ENCODE peak calls at places on chromosomes 13 and 19, in six cellular contexts. One of them, this sample, is unnamed.

GRCh38 chr13:27034678-27035111 is 136.9 kb downstream of the USP12 start:
- DNase-seq in adrenal gland: no peak
- DNase-seq in Karpas-422: no peak
- DNase-seq in CD8-positive, alpha-beta T cell: no peak
- DNase-seq in CD4-positive, CD25-positive, alpha-beta regulatory T cell: no peak
- DNase-seq in pancreas: no peak
- DNase-seq in this sample: no peak

GRCh38 chr13:57631607-57632275 is at the start of gene PCDH17:
- DNase-seq in adrenal gland: peak; percentile 30
- DNase-seq in Karpas-422: no peak
- DNase-seq in CD8-positive, alpha-beta T cell: no peak
- DNase-seq in CD4-positive, CD25-positive, alpha-beta regulatory T cell: no peak
- DNase-seq in pancreas: peak; percentile 58
- DNase-seq in this sample: no peak

GRCh38 chr19:36421749-36422481 is 3.5 kb upstream of the ZFP82 start:
- DNase-seq in adrenal gland: no peak
- DNase-seq in Karpas-422: no peak
- DNase-seq in CD8-positive, alpha-beta T cell: no peak
- DNase-seq in CD4-positive, CD25-positive, alpha-beta regulatory T cell: no peak
- DNase-seq in pancreas: no peak
- DNase-seq in this sample: no peak

GRCh38 chr13:25689539-25689938 is 317.8 kb downstream of the ATP8A2 start:
- DNase-seq in adrenal gland: no peak
- DNase-seq in Karpas-422: no peak
- DNase-seq in CD8-positive, alpha-beta T cell: no peak
- DNase-seq in CD4-positive, CD25-positive, alpha-beta regulatory T cell: no peak
- DNase-seq in pancreas: no peak
- DNase-seq in this sample: no peak

GRCh38 chr19:3801412-3802096 is 15.4 kb upstream of the MATK start:
- DNase-seq in adrenal gland: peak; percentile 30
- DNase-seq in Karpas-422: no peak
- DNase-seq in CD8-positive, alpha-beta T cell: peak; percentile 44
- DNase-seq in CD4-positive, CD25-positive, alpha-beta regulatory T cell: no peak
- DNase-seq in pancreas: no peak
- DNase-seq in this sample: no peak

GRCh38 chr13:34701919-34702318 is 240.2 kb upstream of the NBEA start:
- DNase-seq in adrenal gland: no peak
- DNase-seq in Karpas-422: no peak
- DNase-seq in CD8-positive, alpha-beta T cell: no peak
- DNase-seq in CD4-positive, CD25-positive, alpha-beta regulatory T cell: no peak
- DNase-seq in pancreas: no peak
- DNase-seq in this sample: no peak

GRCh38 chr19:5271145-5271544 is 69.5 kb downstream of the PTPRS start:
- DNase-seq in adrenal gland: no peak
- DNase-seq in Karpas-422: peak; percentile 68
- DNase-seq in CD8-positive, alpha-beta T cell: no peak
- DNase-seq in CD4-positive, CD25-positive, alpha-beta regulatory T cell: no peak
- DNase-seq in pancreas: no peak
- DNase-seq in this sample: no peak

GRCh38 chr13:89541091-89542030 is 1806.1 kb upstream of the MIR17HG start:
- DNase-seq in adrenal gland: no peak
- DNase-seq in Karpas-422: no peak
- DNase-seq in CD8-positive, alpha-beta T cell: no peak
- DNase-seq in CD4-positive, CD25-positive, alpha-beta regulatory T cell: no peak
- DNase-seq in pancreas: no peak
- DNase-seq in this sample: no peak

GRCh38 chr19:39676004-39676403 is 20.3 kb downstream of the LGALS16 start:
- DNase-seq in adrenal gland: no peak
- DNase-seq in Karpas-422: no peak
- DNase-seq in CD8-positive, alpha-beta T cell: no peak
- DNase-seq in CD4-positive, CD25-positive, alpha-beta regulatory T cell: no peak
- DNase-seq in pancreas: no peak
- DNase-seq in this sample: peak; percentile 5

GRCh38 chr13:47216176-47216822 is 319.4 kb upstream of the HTR2A start:
- DNase-seq in adrenal gland: no peak
- DNase-seq in Karpas-422: no peak
- DNase-seq in CD8-positive, alpha-beta T cell: no peak
- DNase-seq in CD4-positive, CD25-positive, alpha-beta regulatory T cell: no peak
- DNase-seq in pancreas: no peak
- DNase-seq in this sample: no peak

GRCh38 chr13:110340812-110341444 is 33.8 kb downstream of the COL4A2 start:
- DNase-seq in adrenal gland: peak; percentile 80
- DNase-seq in Karpas-422: no peak
- DNase-seq in CD8-positive, alpha-beta T cell: peak; percentile 45
- DNase-seq in CD4-positive, CD25-positive, alpha-beta regulatory T cell: peak; percentile 3
- DNase-seq in pancreas: no peak
- DNase-seq in this sample: no peak

DNA sequence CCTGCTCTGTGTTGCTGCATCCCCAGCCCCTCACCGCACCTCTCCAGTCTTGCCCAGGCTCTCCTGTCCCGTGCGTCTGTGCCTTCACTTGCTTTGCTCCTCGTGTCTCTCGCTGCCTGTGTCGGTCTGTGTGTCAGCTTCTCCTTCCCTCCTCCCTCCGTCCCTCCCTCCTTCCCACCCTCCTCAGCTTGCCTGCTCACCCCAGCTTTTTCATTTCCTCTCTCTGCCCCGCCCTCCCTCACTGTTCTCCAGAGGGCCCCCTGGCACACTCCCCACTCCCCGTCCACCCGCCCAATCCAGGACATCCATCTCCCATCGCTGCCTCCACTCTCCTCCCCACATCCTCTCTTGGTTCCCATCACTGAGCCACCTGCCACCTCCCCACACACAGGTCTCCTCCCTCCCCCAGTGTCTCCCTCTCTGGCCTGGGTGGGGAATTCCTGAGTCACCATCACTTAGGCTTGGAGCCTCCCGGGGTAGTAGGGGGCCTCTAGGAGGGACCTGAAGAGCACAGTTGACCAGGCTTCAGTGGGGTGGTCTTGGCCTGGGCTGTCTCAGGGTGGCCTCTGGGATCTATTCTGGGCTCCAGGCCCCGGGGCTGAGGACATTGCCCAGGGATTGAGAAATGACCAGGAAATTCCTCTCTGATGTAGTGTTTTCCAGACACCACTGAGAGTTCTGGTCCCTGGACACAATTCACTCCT is at the start of gene PTGIR:
- DNase-seq in adrenal gland: peak; percentile 55
- DNase-seq in Karpas-422: no peak
- DNase-seq in CD8-positive, alpha-beta T cell: no peak
- DNase-seq in CD4-positive, CD25-positive, alpha-beta regulatory T cell: no peak
- DNase-seq in pancreas: no peak
- DNase-seq in this sample: peak; percentile 25
- H3K4me3 ChIP-seq in adrenal gland: no peak within 1 kb of the TSS
- H3K4me3 ChIP-seq in Karpas-422: no peak within 1 kb of the TSS
- H3K4me3 ChIP-seq in CD8-positive, alpha-beta T cell: no peak within 1 kb of the TSS
- H3K4me3 ChIP-seq in CD4-positive, CD25-positive, alpha-beta regulatory T cell: peak within 1 kb of the TSS; percentile 57
- H3K4me3 ChIP-seq in pancreas: peak within 1 kb of the TSS; percentile 25
- H3K4me3 ChIP-seq in this sample: no peak within 1 kb of the TSS

GRCh38 chr19:52331757-52332156 is 4.3 kb upstream of the ZNF610 start:
- DNase-seq in adrenal gland: no peak
- DNase-seq in Karpas-422: no peak
- DNase-seq in CD8-positive, alpha-beta T cell: no peak
- DNase-seq in CD4-positive, CD25-positive, alpha-beta regulatory T cell: no peak
- DNase-seq in pancreas: no peak
- DNase-seq in this sample: no peak
- H3K9me3 ChIP-seq in adrenal gland: peaks cover 8% of the 10 kb centered on the region
- H3K9me3 ChIP-seq in Karpas-422: peaks cover 23% of the 10 kb centered on the region
- H3K9me3 ChIP-seq in CD8-positive, alpha-beta T cell: peaks cover 49% of the 10 kb centered on the region
- H3K9me3 ChIP-seq in CD4-positive, CD25-positive, alpha-beta regulatory T cell: peaks cover 54% of the 10 kb centered on the region
- H3K9me3 ChIP-seq in pancreas: no peaks in the 10 kb centered on the region
- H3K9me3 ChIP-seq in this sample: peaks cover 39% of the 10 kb centered on the region

DNA sequence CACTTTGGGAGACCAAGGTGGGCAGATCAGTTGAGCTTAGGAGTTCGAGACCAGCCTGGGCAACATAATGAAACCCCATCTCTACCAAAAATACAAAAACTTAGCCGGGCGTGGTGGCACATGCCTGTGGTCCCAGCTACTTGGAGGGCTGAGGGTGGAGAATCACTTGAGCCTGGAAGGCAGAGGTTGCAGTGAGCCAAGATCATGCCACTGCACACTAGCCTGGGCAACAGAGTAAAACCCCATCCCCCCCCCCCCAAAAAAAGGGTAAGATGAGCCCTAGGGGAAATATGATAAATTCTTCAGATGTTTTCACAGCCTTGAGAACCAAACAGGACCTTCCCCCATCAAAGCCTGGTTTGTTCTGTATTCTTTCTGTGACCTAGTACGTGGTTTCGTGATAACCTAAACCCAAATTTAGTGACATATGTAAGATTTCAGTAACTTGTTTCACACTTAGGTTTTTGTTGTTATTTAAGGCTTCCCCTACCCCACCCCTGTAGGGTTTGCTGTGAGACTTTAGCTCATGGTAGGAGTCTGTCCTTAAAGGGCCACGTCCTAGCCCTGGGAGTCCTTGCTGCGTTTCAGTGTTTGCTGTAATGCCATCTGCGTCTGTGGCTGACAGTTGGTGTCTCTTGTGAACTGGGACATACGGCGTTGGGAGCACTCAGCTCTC is 49.6 kb downstream of the MYO9B start:
- DNase-seq in adrenal gland: no peak
- DNase-seq in Karpas-422: no peak
- DNase-seq in CD8-positive, alpha-beta T cell: peak; percentile 52
- DNase-seq in CD4-positive, CD25-positive, alpha-beta regulatory T cell: no peak
- DNase-seq in pancreas: no peak
- DNase-seq in this sample: no peak
- H3K4me3 ChIP-seq in adrenal gland: no peak overlapping the region
- H3K4me3 ChIP-seq in Karpas-422: peak overlapping the region; percentile 48
- H3K4me3 ChIP-seq in CD8-positive, alpha-beta T cell: peak overlapping the region; percentile 40
- H3K4me3 ChIP-seq in CD4-positive, CD25-positive, alpha-beta regulatory T cell: peak overlapping the region; percentile 73
- H3K4me3 ChIP-seq in pancreas: no peak overlapping the region
- H3K4me3 ChIP-seq in this sample: no peak overlapping the region

DNA sequence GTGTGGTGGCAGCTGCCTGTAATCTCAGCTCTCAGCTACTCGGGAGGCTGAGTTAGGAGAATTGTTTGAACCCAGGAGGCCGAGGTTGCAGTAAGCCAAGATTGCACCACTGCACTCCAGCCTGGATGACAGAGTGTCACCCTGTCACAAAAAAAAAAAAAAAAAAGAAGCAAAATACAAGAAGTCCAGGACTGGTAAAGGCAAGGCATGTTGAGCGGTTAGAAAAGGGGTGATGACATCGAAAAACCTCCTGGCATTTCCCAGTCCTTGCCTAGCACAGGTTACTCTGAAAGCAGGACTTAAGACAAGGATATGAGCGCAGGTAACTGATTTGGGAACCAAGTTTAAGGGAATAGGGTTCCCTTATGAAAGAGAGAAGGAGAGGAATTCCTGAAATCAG is 2.5 kb upstream of the LILRB4 start:
- DNase-seq in adrenal gland: no peak
- DNase-seq in Karpas-422: no peak
- DNase-seq in CD8-positive, alpha-beta T cell: no peak
- DNase-seq in CD4-positive, CD25-positive, alpha-beta regulatory T cell: no peak
- DNase-seq in pancreas: no peak
- DNase-seq in this sample: no peak
- H3K9me3 ChIP-seq in adrenal gland: no peaks in the 10 kb centered on the region
- H3K9me3 ChIP-seq in Karpas-422: no peaks in the 10 kb centered on the region
- H3K9me3 ChIP-seq in CD8-positive, alpha-beta T cell: no peaks in the 10 kb centered on the region
- H3K9me3 ChIP-seq in CD4-positive, CD25-positive, alpha-beta regulatory T cell: no peaks in the 10 kb centered on the region
- H3K9me3 ChIP-seq in pancreas: no peaks in the 10 kb centered on the region
- H3K9me3 ChIP-seq in this sample: peaks cover 2% of the 10 kb centered on the region

GRCh38 chr19:21604941-21605548 is 99.6 kb downstream of the ZNF429 start:
- DNase-seq in adrenal gland: peak; percentile 79
- DNase-seq in Karpas-422: peak; percentile 53
- DNase-seq in CD8-positive, alpha-beta T cell: no peak
- DNase-seq in CD4-positive, CD25-positive, alpha-beta regulatory T cell: no peak
- DNase-seq in pancreas: no peak
- DNase-seq in this sample: no peak
- H3K4me3 ChIP-seq in adrenal gland: no peak overlapping the region
- H3K4me3 ChIP-seq in Karpas-422: peak overlapping the region; percentile 69
- H3K4me3 ChIP-seq in CD8-positive, alpha-beta T cell: peak overlapping the region; percentile 61
- H3K4me3 ChIP-seq in CD4-positive, CD25-positive, alpha-beta regulatory T cell: peak overlapping the region; percentile 83
- H3K4me3 ChIP-seq in pancreas: peak overlapping the region; percentile 36
- H3K4me3 ChIP-seq in this sample: peak overlapping the region; percentile 45

GRCh38 chr19:52102782-52103181 is 7.2 kb upstream of the ZNF841 start:
- DNase-seq in adrenal gland: no peak
- DNase-seq in Karpas-422: no peak
- DNase-seq in CD8-positive, alpha-beta T cell: no peak
- DNase-seq in CD4-positive, CD25-positive, alpha-beta regulatory T cell: no peak
- DNase-seq in pancreas: no peak
- DNase-seq in this sample: no peak
- H3K9me3 ChIP-seq in adrenal gland: no peaks in the 10 kb centered on the region
- H3K9me3 ChIP-seq in Karpas-422: peaks cover 38% of the 10 kb centered on the region
- H3K9me3 ChIP-seq in CD8-positive, alpha-beta T cell: peaks cover 12% of the 10 kb centered on the region
- H3K9me3 ChIP-seq in CD4-positive, CD25-positive, alpha-beta regulatory T cell: peaks cover 42% of the 10 kb centered on the region
- H3K9me3 ChIP-seq in pancreas: no peaks in the 10 kb centered on the region
- H3K9me3 ChIP-seq in this sample: peaks cover 41% of the 10 kb centered on the region

GRCh38 chr19:13160557-13160956 is 10.3 kb downstream of the IER2 start:
- DNase-seq in adrenal gland: peak; percentile 71
- DNase-seq in Karpas-422: no peak
- DNase-seq in CD8-positive, alpha-beta T cell: no peak
- DNase-seq in CD4-positive, CD25-positive, alpha-beta regulatory T cell: no peak
- DNase-seq in pancreas: no peak
- DNase-seq in this sample: peak; percentile 81

GRCh38 chr19:13165091-13165997 is 15.1 kb downstream of the IER2 start:
- DNase-seq in adrenal gland: no peak
- DNase-seq in Karpas-422: peak; percentile 32
- DNase-seq in CD8-positive, alpha-beta T cell: no peak
- DNase-seq in CD4-positive, CD25-positive, alpha-beta regulatory T cell: no peak
- DNase-seq in pancreas: no peak
- DNase-seq in this sample: no peak

GRCh38 chr19:13163609-13164364 is 13.6 kb downstream of the IER2 start:
- DNase-seq in adrenal gland: peak; percentile 83
- DNase-seq in Karpas-422: peak; percentile 56
- DNase-seq in CD8-positive, alpha-beta T cell: no peak
- DNase-seq in CD4-positive, CD25-positive, alpha-beta regulatory T cell: peak; percentile 22
- DNase-seq in pancreas: peak; percentile 87
- DNase-seq in this sample: peak; percentile 100

GRCh38 chr19:13162749-13163608 is 12.8 kb downstream of the IER2 start:
- DNase-seq in adrenal gland: peak; percentile 99
- DNase-seq in Karpas-422: peak; percentile 88
- DNase-seq in CD8-positive, alpha-beta T cell: peak; percentile 63
- DNase-seq in CD4-positive, CD25-positive, alpha-beta regulatory T cell: peak; percentile 83
- DNase-seq in pancreas: peak; percentile 96
- DNase-seq in this sample: peak; percentile 100

DNA sequence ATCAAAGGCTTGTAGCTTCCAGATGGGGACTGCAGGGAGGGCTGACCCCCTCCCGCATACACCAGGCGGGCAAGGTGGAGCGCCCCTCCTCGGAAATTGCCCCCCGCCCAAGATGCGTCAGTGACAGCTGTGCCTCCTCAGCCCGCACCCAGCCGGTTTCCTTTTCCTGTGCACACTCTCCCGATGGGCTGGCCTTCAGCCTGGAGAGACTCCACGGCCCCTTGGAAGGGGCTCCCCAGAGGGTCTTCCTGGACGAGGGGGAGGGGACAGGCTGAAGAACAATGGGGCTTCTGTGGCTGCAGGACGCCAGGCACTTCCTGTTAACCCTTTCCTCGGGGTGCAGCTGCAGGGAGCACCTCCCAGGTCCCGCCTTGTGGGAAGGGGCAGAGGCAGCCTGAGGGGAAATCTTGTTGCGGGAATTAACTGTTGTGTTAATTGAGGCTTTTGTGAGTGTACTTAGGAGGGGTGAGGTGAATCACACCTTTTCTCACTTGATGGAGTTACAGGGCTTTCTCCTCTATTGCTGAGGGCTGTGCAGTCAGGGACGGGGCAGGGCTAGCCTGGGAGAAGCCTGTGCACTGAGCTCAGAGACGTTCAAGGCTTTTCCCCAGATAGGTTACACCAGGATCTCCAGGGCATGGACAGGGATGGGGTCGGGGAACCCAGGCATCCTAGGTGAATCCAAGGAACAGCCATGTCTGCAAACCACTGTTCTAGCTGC is 14.3 kb downstream of the IER2 start:
- DNase-seq in adrenal gland: peak; percentile 66
- DNase-seq in Karpas-422: peak; percentile 68
- DNase-seq in CD8-positive, alpha-beta T cell: peak; percentile 12
- DNase-seq in CD4-positive, CD25-positive, alpha-beta regulatory T cell: peak; percentile 30
- DNase-seq in pancreas: no peak
- DNase-seq in this sample: peak; percentile 85
- H3K4me3 ChIP-seq in adrenal gland: no peak overlapping the region
- H3K4me3 ChIP-seq in Karpas-422: peak overlapping the region; percentile 54
- H3K4me3 ChIP-seq in CD8-positive, alpha-beta T cell: peak overlapping the region; percentile 58
- H3K4me3 ChIP-seq in CD4-positive, CD25-positive, alpha-beta regulatory T cell: no peak overlapping the region
- H3K4me3 ChIP-seq in pancreas: peak overlapping the region; percentile 33
- H3K4me3 ChIP-seq in this sample: peak overlapping the region; percentile 18

GRCh38 chr19:43872547-43873336 is 45.6 kb downstream of the ZNF283 start:
- DNase-seq in adrenal gland: no peak
- DNase-seq in Karpas-422: no peak
- DNase-seq in CD8-positive, alpha-beta T cell: no peak
- DNase-seq in CD4-positive, CD25-positive, alpha-beta regulatory T cell: no peak
- DNase-seq in pancreas: no peak
- DNase-seq in this sample: no peak
- H3K9me3 ChIP-seq in adrenal gland: peaks cover 60% of the 10 kb centered on the region
- H3K9me3 ChIP-seq in Karpas-422: peaks cover 59% of the 10 kb centered on the region
- H3K9me3 ChIP-seq in CD8-positive, alpha-beta T cell: peaks cover 24% of the 10 kb centered on the region
- H3K9me3 ChIP-seq in CD4-positive, CD25-positive, alpha-beta regulatory T cell: peaks cover 82% of the 10 kb centered on the region
- H3K9me3 ChIP-seq in pancreas: peaks cover 20% of the 10 kb centered on the region
- H3K9me3 ChIP-seq in this sample: peaks cover 68% of the 10 kb centered on the region